ENCODE peak calls at places on chromosomes 4 and X, in four cellular contexts. One of them, this sample, is unnamed.

GRCh38 chr4:96677499-96677898 is 837.6 kb downstream of the PDHA2 start:
- DNase-seq in A549: no peak
- DNase-seq in breast epithelium: no peak
- DNase-seq in transverse colon: no peak
- DNase-seq in this sample: no peak

GRCh38 chrX:132480581-132481203 is 8.1 kb downstream of the MBNL3 start:
- DNase-seq in A549: no peak
- DNase-seq in breast epithelium: no peak
- DNase-seq in transverse colon: peak
- DNase-seq in this sample: peak

GRCh38 chr4:54061873-54062272 is 2.5 kb downstream of the CHIC2 start:
- DNase-seq in A549: no peak
- DNase-seq in breast epithelium: no peak
- DNase-seq in transverse colon: no peak
- DNase-seq in this sample: no peak

GRCh38 chr4:74397748-74398426 is 32.9 kb downstream of the EREG start:
- DNase-seq in A549: no peak
- DNase-seq in breast epithelium: no peak
- DNase-seq in transverse colon: no peak
- DNase-seq in this sample: no peak

GRCh38 chrX:72003811-72004750 is 93.4 kb downstream of the NHSL2 start:
- DNase-seq in A549: peak
- DNase-seq in breast epithelium: no peak
- DNase-seq in transverse colon: no peak
- DNase-seq in this sample: no peak

GRCh38 chr4:187470061-187470460 is 525.5 kb upstream of the ZFP42 start:
- DNase-seq in A549: no peak
- DNase-seq in breast epithelium: no peak
- DNase-seq in transverse colon: no peak
- DNase-seq in this sample: no peak

GRCh38 chr4:79598801-79599200 is 190.8 kb upstream of the GK2 start:
- DNase-seq in A549: no peak
- DNase-seq in breast epithelium: no peak
- DNase-seq in transverse colon: no peak
- DNase-seq in this sample: no peak

GRCh38 chr4:130646886-130647285 is 1550.9 kb downstream of the C4orf33 start:
- DNase-seq in A549: no peak
- DNase-seq in breast epithelium: no peak
- DNase-seq in transverse colon: no peak
- DNase-seq in this sample: no peak

GRCh38 chr4:134934036-134934806 is 732.6 kb upstream of the PABPC4L start:
- DNase-seq in A549: no peak
- DNase-seq in breast epithelium: no peak
- DNase-seq in transverse colon: no peak
- DNase-seq in this sample: no peak

DNA sequence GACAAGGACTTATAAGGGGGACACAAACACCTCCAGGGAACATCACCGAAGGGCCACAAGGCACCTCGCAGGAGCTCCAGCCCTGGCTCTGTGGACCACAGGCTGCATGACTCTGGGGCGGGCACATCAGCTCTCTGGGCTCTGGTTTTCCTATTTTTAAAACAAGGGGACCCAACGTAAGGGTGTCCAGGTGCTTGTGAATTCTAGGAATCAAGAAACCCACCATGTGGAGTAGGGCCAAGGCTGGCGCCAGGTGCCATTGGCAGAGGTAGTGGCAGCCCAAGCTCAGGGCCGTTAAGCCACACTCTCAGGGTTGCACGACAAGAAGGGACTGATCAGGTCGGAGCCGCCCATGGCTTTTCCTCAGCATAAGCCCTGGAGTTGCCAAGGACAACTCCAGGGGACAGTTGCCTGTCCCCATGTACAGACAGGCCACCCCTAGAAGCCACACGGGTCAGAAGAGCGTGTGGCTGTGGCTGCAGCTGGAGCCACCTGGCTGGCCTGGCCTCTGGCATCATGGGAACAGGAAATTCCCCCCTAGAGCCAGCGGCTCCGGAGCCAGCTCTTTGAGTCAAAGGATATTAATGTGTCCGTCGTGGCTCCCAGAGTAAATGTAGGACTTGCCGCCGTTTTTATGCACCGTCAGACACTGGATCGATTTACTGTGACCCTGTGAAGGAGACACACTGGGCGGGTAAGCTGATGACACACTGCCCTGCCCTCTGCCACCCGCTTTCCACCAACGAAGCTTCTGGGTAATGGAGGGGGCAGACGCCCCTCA is 32.5 kb downstream of the WDR1 start:
- DNase-seq in A549: no peak
- DNase-seq in breast epithelium: peak
- DNase-seq in transverse colon: peak
- DNase-seq in this sample: peak
- TF ChIP-seq POLR2A in A549: no peak
- TF ChIP-seq POLR2A in breast epithelium: no peak
- TF ChIP-seq POLR2A in transverse colon: no peak
- TF ChIP-seq POLR2A in this sample: no peak

GRCh38 chrX:153377727-153378126 is 23.4 kb downstream of the PNMA6E start:
- DNase-seq in A549: no peak
- DNase-seq in breast epithelium: no peak
- DNase-seq in transverse colon: no peak
- DNase-seq in this sample: no peak
- TF ChIP-seq POLR2A in A549: no peak
- TF ChIP-seq POLR2A in breast epithelium: no peak
- TF ChIP-seq POLR2A in transverse colon: no peak
- TF ChIP-seq POLR2A in this sample: no peak

GRCh38 chrX:110265624-110266023 is 52.3 kb downstream of the AMMECR1 start:
- DNase-seq in A549: no peak
- DNase-seq in breast epithelium: no peak
- DNase-seq in transverse colon: no peak
- DNase-seq in this sample: no peak

GRCh38 chrX:110268875-110269274 is 49.0 kb downstream of the AMMECR1 start:
- DNase-seq in A549: no peak
- DNase-seq in breast epithelium: no peak
- DNase-seq in transverse colon: no peak
- DNase-seq in this sample: no peak

GRCh38 chrX:110268395-110268794 is 49.5 kb downstream of the AMMECR1 start:
- DNase-seq in A549: no peak
- DNase-seq in breast epithelium: no peak
- DNase-seq in transverse colon: no peak
- DNase-seq in this sample: no peak

GRCh38 chrX:110267874-110268273 is 50.0 kb downstream of the AMMECR1 start:
- DNase-seq in A549: no peak
- DNase-seq in breast epithelium: no peak
- DNase-seq in transverse colon: no peak
- DNase-seq in this sample: no peak
- TF ChIP-seq POLR2A in A549: no peak
- TF ChIP-seq POLR2A in breast epithelium: no peak
- TF ChIP-seq POLR2A in transverse colon: no peak
- TF ChIP-seq POLR2A in this sample: no peak

GRCh38 chr4:5710962-5711478 is at the start of gene EVC:
- DNase-seq in A549: peak
- DNase-seq in breast epithelium: peak
- DNase-seq in transverse colon: peak
- DNase-seq in this sample: peak
- TF ChIP-seq POLR2A in A549: peak
- TF ChIP-seq POLR2A in breast epithelium: no peak
- TF ChIP-seq POLR2A in transverse colon: no peak
- TF ChIP-seq POLR2A in this sample: no peak

DNA sequence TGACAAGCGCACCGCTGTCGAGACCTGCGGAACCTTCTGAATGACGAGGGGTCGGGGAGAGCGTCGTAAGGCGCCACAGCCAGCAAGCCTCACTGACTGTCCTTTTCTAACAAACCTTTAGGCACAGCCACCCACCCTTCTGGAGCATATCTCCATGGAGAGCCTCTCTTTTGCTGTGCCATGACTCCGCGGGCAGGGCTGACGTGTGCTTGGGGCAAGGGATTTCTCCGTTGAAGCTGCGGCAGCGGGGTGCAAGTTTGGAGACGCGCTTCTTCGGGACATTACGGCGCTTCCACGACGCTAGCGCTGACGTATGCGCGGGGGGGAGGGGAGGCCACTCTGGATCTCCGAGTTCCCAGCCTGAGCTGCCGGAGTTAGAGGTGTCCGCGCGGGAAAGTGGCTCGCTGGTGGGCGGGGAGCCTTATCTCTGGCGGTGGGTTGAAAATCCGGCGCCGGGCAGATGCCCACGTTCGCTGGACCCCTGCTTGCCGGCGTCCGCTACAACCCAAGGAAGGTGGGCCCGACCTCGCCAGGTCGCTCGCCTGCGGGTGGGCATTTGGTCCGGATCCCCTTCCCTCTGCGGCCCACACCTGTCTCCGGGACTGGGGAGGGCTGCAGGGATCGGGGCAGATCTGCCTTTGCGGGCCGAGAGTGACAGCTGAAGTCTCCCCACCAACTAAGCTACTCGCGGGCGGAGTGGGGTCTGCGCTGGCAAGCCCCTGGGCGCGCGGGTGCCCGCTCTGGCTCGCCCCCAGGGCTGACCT is 540 bp upstream of the SLC10A7 start:
- DNase-seq in A549: peak
- DNase-seq in breast epithelium: peak
- DNase-seq in transverse colon: peak
- DNase-seq in this sample: peak
- TF ChIP-seq POLR2A in A549: peak
- TF ChIP-seq POLR2A in breast epithelium: peak
- TF ChIP-seq POLR2A in transverse colon: peak
- TF ChIP-seq POLR2A in this sample: no peak

GRCh38 chrX:18833071-18833731 is 125.8 kb downstream of the PPEF1 start:
- DNase-seq in A549: no peak
- DNase-seq in breast epithelium: no peak
- DNase-seq in transverse colon: no peak
- DNase-seq in this sample: no peak
- TF ChIP-seq POLR2A in A549: no peak
- TF ChIP-seq POLR2A in breast epithelium: no peak
- TF ChIP-seq POLR2A in transverse colon: no peak
- TF ChIP-seq POLR2A in this sample: no peak

DNA sequence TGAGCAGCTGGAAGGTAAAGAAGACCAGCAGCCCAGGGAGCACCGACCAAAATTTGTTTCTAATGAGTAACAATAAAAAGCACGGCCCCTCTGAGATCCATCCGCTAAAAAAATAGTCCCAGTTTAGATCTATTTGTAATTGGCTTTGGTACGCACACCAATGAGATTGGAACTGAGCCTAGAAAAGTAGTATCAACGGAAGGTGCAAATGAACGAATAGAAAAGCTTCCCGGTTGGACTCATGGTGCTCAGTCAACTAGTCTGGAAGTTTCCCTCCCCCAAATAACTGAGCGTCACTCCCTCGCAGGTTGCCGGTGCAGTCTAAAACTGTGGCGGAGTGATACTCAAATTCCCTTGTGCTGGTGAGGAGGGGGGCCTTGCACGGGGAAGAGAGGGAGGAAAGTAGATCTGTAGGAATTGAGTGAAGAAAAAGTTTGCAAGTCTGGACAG is at the start of gene COL4A5:
- DNase-seq in A549: peak
- DNase-seq in breast epithelium: peak
- DNase-seq in transverse colon: peak
- DNase-seq in this sample: no peak
- TF ChIP-seq POLR2A in A549: no peak
- TF ChIP-seq POLR2A in breast epithelium: no peak
- TF ChIP-seq POLR2A in transverse colon: no peak
- TF ChIP-seq POLR2A in this sample: no peak

GRCh38 chr4:56388311-56388710 is 1.0 kb upstream of the AASDH start:
- DNase-seq in A549: no peak
- DNase-seq in breast epithelium: no peak
- DNase-seq in transverse colon: no peak
- DNase-seq in this sample: no peak

GRCh38 chr4:56389558-56389957 is 2.3 kb upstream of the AASDH start:
- DNase-seq in A549: no peak
- DNase-seq in breast epithelium: no peak
- DNase-seq in transverse colon: no peak
- DNase-seq in this sample: no peak

GRCh38 chr4:56387023-56388001 is at the start of gene AASDH:
- DNase-seq in A549: peak
- DNase-seq in breast epithelium: peak
- DNase-seq in transverse colon: peak
- DNase-seq in this sample: peak

GRCh38 chr4:56386091-56386490 is 1.2 kb downstream of the AASDH start:
- DNase-seq in A549: no peak
- DNase-seq in breast epithelium: no peak
- DNase-seq in transverse colon: no peak
- DNase-seq in this sample: no peak

DNA sequence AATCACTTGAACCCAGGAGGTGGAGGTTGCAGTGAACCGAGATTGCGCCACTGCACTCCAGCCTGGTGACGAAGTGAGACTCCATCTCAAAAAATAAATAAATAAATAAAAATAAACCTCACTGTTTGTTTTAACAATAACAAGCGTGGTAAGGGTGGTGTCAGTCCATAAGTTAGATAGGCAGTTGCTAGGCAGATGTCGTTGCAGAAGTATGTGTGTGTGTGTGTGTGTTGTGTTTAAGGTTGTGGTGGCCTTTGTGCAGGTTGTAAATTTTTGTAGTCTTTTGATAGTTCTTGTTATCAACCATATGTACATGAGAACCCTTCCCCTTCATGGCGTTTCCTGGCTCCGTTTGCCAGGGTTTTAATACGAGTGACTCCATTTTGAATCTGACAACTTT is 4.0 kb upstream of the AASDH start:
- DNase-seq in A549: no peak
- DNase-seq in breast epithelium: no peak
- DNase-seq in transverse colon: no peak
- DNase-seq in this sample: no peak
- TF ChIP-seq POLR2A in A549: no peak
- TF ChIP-seq POLR2A in breast epithelium: no peak
- TF ChIP-seq POLR2A in transverse colon: no peak
- TF ChIP-seq POLR2A in this sample: no peak

GRCh38 chr4:185344743-185345538 is 50.8 kb downstream of the LRP2BP start:
- DNase-seq in A549: no peak
- DNase-seq in breast epithelium: no peak
- DNase-seq in transverse colon: no peak
- DNase-seq in this sample: no peak
- TF ChIP-seq POLR2A in A549: no peak
- TF ChIP-seq POLR2A in breast epithelium: no peak
- TF ChIP-seq POLR2A in transverse colon: no peak
- TF ChIP-seq POLR2A in this sample: no peak

GRCh38 chr4:112296949-112297483 is at the start of gene ALPK1:
- DNase-seq in A549: peak
- DNase-seq in breast epithelium: no peak
- DNase-seq in transverse colon: no peak
- DNase-seq in this sample: no peak

GRCh38 chr4:112302320-112303274 is 5.4 kb downstream of the ALPK1 start:
- DNase-seq in A549: no peak
- DNase-seq in breast epithelium: no peak
- DNase-seq in transverse colon: no peak
- DNase-seq in this sample: no peak

GRCh38 chr4:112297495-112297894 is 326 bp downstream of the ALPK1 start:
- DNase-seq in A549: no peak
- DNase-seq in breast epithelium: no peak
- DNase-seq in transverse colon: no peak
- DNase-seq in this sample: no peak
- TF ChIP-seq POLR2A in A549: no peak
- TF ChIP-seq POLR2A in breast epithelium: no peak
- TF ChIP-seq POLR2A in transverse colon: no peak
- TF ChIP-seq POLR2A in this sample: no peak

This sample was measured in suprapubic skin.